ENCODE peak calls at places on chromosomes 1 and 21, in four cellular contexts. O is vagina, W is suprapubic skin, U is body of pancreas. L is an unnamed sample.
A peak's percentile ranks its signal among the peaks of the same experiment; 100 is the strongest.

GRCh38 chr1:204094262-204095247 is 21.6 kb downstream of the SOX13 start:
- DNase-seq in U (no peak), W (no peak), O (no peak), L (no peak)

GRCh38 chr1:243473281-243474210 is 217.7 kb downstream of the SDCCAG8 start:
- DNase-seq in O (no peak), W (no peak), U (no peak), L (no peak)

GRCh38 chr1:219958875-219959417 is 30.6 kb upstream of the SLC30A10 start:
- DNase-seq in U (no peak), O (no peak), W (no peak), L (no peak)

GRCh38 chr1:25875856-25876692 is 566 bp upstream of the PAQR7 start:
- DNase-seq in O (no peak), U (peak; percentile 59), W (no peak), L (no peak)

GRCh38 chr1:169511339-169512028 is 25.7 kb upstream of the SLC19A2 start:
- DNase-seq in O (no peak), W (no peak), U (no peak), L (peak; percentile 19)

GRCh38 chr1:201307760-201308499 is 24.6 kb downstream of the PKP1 start:
- DNase-seq in W (peak; percentile 92), U (no peak), O (no peak), L (no peak)

GRCh38 chr1:231053493-231054162 is 13.6 kb upstream of the FAM89A start:
- DNase-seq in W (no peak), U (peak; percentile 89), O (no peak), L (peak; percentile 33)

GRCh38 chr1:3473381-3473844 is 18.9 kb downstream of the ARHGEF16 start:
- DNase-seq in U (no peak), O (no peak), W (no peak), L (no peak)

GRCh38 chr21:32790626-32791025 is 19.1 kb upstream of the PAXBP1 start:
- DNase-seq in O (no peak), U (no peak), W (no peak), L (no peak)

GRCh38 chr1:43492816-43493215 is 37.9 kb upstream of the PTPRF start:
- DNase-seq in O (no peak), W (no peak), U (no peak), L (no peak)

GRCh38 chr1:216616425-216616824 is 106.8 kb downstream of the ESRRG start:
- DNase-seq in O (no peak), U (no peak), W (no peak), L (no peak)

DNA sequence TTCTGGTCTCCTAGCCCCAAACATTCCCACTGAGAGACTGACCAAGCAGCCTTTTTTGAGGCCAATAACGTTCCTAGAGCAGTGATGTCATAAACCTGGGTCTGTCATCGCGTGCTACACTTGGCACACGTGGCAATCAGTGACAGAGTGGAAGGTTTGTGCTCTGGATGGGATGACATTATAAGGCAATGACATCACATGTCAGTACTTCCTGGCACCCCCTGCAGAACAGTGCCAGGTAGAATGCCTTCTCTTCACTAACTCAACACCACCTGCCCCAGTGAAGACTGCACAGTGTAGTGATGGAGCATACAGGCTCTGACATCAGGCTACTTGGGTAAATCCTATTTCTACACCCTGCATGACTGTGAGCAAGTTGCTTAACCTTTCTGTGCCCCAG is 5.4 kb upstream of the ZNF648 start:
- DNase-seq in U (no peak), O (no peak), W (peak; percentile 8), L (no peak)
- H3K27me3 ChIP-seq in U (no peaks in the 10 kb centered on the region), O (no peaks in the 10 kb centered on the region), W (no peaks in the 10 kb centered on the region), L (peaks cover 20% of the 10 kb centered on the region)

GRCh38 chr1:52917591-52917990 is 3.9 kb downstream of the ECHDC2 start:
- DNase-seq in O (no peak), U (no peak), W (no peak), L (no peak)

GRCh38 chr1:52919051-52919719 is 2.4 kb downstream of the ECHDC2 start:
- DNase-seq in O (no peak), U (no peak), W (no peak), L (no peak)

GRCh38 chr1:52917156-52917555 is 4.4 kb downstream of the ECHDC2 start:
- DNase-seq in O (no peak), U (no peak), W (no peak), L (peak; percentile 57)

GRCh38 chr1:52919720-52920199 is 1.8 kb downstream of the ECHDC2 start:
- DNase-seq in W (no peak), U (no peak), O (no peak), L (no peak)

DNA sequence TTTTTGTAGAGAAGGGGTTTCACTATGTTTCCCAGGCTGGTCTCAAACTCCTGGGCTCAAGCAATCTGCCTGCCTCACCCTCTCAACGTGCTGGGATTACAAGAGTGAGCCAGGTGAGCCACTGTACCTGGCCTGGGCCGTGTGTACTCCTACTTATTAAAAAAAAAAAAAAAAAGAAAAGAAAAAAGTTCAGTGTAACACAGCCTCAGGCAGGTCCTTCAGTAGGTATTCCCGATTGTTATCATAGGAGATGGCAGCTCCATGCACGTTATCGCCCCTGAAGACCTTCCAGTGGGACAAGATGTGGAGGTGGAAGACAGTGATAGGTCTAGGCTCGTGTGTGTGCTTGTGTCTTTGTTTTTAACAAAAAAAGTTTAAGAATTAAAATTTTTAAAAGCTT is 3.3 kb downstream of the ECHDC2 start:
- DNase-seq in U (no peak), W (no peak), O (no peak), L (no peak)
- H3K4me1 ChIP-seq in U (peaks cover 30% of the 10 kb centered on the region), W (peaks cover 39% of the 10 kb centered on the region), O (peaks cover 27% of the 10 kb centered on the region), L (no peaks in the 10 kb centered on the region)

GRCh38 chr1:41380195-41380594 is 19.0 kb downstream of the FOXO6 start:
- DNase-seq in O (no peak), W (no peak), U (no peak), L (no peak)

GRCh38 chr1:41379741-41380130 is 18.5 kb downstream of the FOXO6 start:
- DNase-seq in O (no peak), W (no peak), U (no peak), L (no peak)

GRCh38 chr1:41377397-41377796 is 16.2 kb downstream of the FOXO6 start:
- DNase-seq in O (no peak), U (no peak), W (no peak), L (no peak)

GRCh38 chr1:41378222-41378621 is 17.0 kb downstream of the FOXO6 start:
- DNase-seq in W (no peak), O (no peak), U (no peak), L (no peak)

DNA sequence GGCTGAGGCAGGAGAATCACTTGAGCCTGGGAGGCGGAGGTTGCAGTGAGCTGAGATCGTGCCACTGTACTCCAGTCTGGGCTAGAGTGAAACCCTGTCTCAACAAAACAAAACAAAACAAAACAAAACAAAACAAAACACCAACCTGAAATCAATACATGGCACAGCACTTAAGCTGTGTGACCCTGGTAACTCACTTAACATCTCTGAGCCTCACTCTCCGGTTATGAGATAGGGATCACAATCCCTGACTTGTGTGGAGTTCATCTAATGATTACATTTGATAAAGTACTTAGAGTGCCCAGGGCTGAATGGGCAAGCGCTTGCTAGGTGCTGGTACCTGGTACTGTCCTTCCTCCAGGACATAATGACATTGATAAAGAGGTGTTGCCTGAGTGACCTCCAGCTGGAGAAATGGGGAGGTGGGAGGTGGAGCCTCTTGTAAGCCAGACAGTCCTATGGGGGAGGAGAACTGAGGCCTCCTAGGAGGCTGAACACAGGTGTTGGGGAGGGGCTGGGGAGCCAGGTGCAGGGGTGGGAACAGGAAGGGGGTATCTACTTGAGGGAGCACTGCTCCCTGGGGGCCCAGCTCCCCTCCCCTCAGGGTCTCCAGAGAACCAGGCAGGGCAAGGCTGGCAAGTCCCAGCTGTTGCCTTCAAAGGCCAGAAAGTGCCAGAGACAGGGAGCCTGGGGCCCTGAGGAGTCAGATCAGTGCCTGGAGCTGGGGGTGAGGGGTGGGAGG is 17.9 kb downstream of the FOXO6 start:
- DNase-seq in U (no peak), O (no peak), W (no peak), L (no peak)
- H3K27me3 ChIP-seq in U (no peaks in the 10 kb centered on the region), O (no peaks in the 10 kb centered on the region), W (no peaks in the 10 kb centered on the region), L (no peaks in the 10 kb centered on the region)

DNA sequence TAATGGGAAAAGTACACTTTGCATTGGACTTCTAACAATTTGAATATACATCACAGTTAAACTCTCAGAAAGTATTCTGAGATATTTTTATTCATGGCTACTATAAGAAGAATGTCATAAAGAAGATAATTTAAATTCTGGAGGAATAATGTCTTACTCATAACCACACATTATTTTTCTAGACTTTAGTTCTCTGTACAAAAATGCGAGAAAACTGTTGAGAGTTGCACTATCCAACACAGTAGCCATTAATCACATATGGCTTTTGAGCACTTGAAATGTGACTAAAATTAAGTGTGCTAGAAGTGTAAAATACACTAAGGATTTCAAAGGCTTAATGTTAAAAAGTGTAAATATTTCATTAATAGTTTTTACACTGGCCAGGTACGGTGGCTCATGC is 53.8 kb downstream of the CRB1 start:
- DNase-seq in O (no peak), U (no peak), W (no peak), L (no peak)
- H3K4me1 ChIP-seq in O (no peaks in the 10 kb centered on the region), U (peaks cover 6% of the 10 kb centered on the region), W (no peaks in the 10 kb centered on the region), L (no peaks in the 10 kb centered on the region)

GRCh38 chr1:110150330-110151174 is at the start of gene SLC6A17:
- DNase-seq in U (no peak), O (no peak), W (no peak), L (no peak)
- H3K27me3 ChIP-seq in U (no peaks in the 10 kb centered on the region), O (peaks cover 3% of the 10 kb centered on the region), W (peaks cover 91% of the 10 kb centered on the region), L (peaks cover 31% of the 10 kb centered on the region)

GRCh38 chr1:21909286-21909759 is 27.8 kb downstream of the HSPG2 start:
- DNase-seq in U (no peak), W (no peak), O (no peak), L (no peak)

GRCh38 chr1:21912038-21912758 is 24.9 kb downstream of the HSPG2 start:
- DNase-seq in O (no peak), W (no peak), U (no peak), L (no peak)

GRCh38 chr1:21911205-21912001 is 25.7 kb downstream of the HSPG2 start:
- DNase-seq in U (no peak), O (no peak), W (no peak), L (peak; percentile 91)

GRCh38 chr1:21909787-21910503 is 27.2 kb downstream of the HSPG2 start:
- DNase-seq in O (no peak), W (no peak), U (no peak), L (peak; percentile 90)

GRCh38 chr1:21910528-21911204 is 26.4 kb downstream of the HSPG2 start:
- DNase-seq in U (no peak), W (no peak), O (no peak), L (no peak)
- H3K4me1 ChIP-seq in U (peaks cover 45% of the 10 kb centered on the region), W (peaks cover 100% of the 10 kb centered on the region), O (peaks cover 100% of the 10 kb centered on the region), L (peaks cover 98% of the 10 kb centered on the region)

DNA sequence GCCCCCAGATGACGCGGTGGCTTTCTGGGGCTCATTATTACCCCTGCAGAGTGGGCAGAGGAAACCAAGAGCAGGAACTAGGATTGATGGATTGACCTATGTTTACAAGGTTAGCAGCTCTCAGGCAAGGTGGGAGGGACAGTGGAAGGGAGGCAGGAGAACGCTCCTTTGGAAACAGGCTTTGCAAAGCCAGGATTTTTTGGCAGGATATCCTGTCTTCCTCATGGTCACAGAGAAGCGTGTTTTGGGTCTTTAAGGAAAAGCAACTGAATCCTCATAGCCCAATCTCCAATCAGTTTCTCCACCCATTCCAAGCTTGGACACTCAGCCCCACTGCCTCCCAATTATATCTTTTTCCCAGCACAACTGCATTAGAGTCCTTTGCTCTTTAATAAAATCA is 105.6 kb upstream of the SOD1 start:
- DNase-seq in W (no peak), U (no peak), O (no peak), L (no peak)
- H3K27me3 ChIP-seq in W (peaks cover 14% of the 10 kb centered on the region), U (no peaks in the 10 kb centered on the region), O (no peaks in the 10 kb centered on the region), L (peaks cover 22% of the 10 kb centered on the region)

GRCh38 chr1:27633640-27634165 is 1.3 kb downstream of the FGR start:
- DNase-seq in W (no peak), O (no peak), U (no peak), L (no peak)
- H3K4me1 ChIP-seq in W (peaks cover 61% of the 10 kb centered on the region), O (peaks cover 47% of the 10 kb centered on the region), U (peaks cover 13% of the 10 kb centered on the region), L (peaks cover 11% of the 10 kb centered on the region)

L was measured in heart left ventricle.